ENCODE peak calls at places on chromosomes 6 and 20, in four cellular contexts. M is left lung, T is PC-3, F is HCT116. I is an unnamed sample. For H3K4me1, the result is how much of the 10 kb centered on the place peaks cover.

GRCh38 chr20:45406260-45407066 is 1.6 kb upstream of the DBNDD2 start:
- DNase-seq in F (no peak), T (peak), M (peak), I (peak)

GRCh38 chr6:40668203-40668602 is 81.0 kb upstream of the LRFN2 start:
- DNase-seq in T (no peak), M (no peak), F (no peak), I (no peak)

GRCh38 chr20:54502179-54502578 is 26.8 kb downstream of the DOK5 start:
- DNase-seq in F (no peak), T (peak), M (no peak), I (no peak)

GRCh38 chr6:134880487-134881190 is 69.3 kb downstream of the ALDH8A1 start:
- DNase-seq in F (no peak), M (no peak), T (peak), I (no peak)

GRCh38 chr6:47520282-47520681 is 42.7 kb downstream of the CD2AP start:
- DNase-seq in T (no peak), M (no peak), F (no peak), I (no peak)

GRCh38 chr20:39069976-39070375 is 107.8 kb downstream of the DHX35 start:
- DNase-seq in T (no peak), M (no peak), F (no peak), I (no peak)

GRCh38 chr20:41632896-41633295 is 14.7 kb upstream of the CHD6 start:
- DNase-seq in T (no peak), F (no peak), M (no peak), I (no peak)

GRCh38 chr6:10882654-10883053 is 813 bp upstream of the GCM2 start:
- DNase-seq in T (no peak), F (no peak), M (no peak), I (no peak)

GRCh38 chr6:6856538-6857523 is 250.9 kb upstream of the RREB1 start:
- DNase-seq in M (peak), F (no peak), T (peak), I (peak)

GRCh38 chr6:30719356-30719755 is 796 bp upstream of the TUBB start:
- DNase-seq in M (no peak), T (no peak), F (no peak), I (no peak)

GRCh38 chr6:105484238-105485161 is 81.6 kb upstream of the PREP start:
- DNase-seq in F (peak), M (no peak), T (peak), I (no peak)

GRCh38 chr6:81929828-81930227 is 177.3 kb upstream of the TENT5A start:
- DNase-seq in F (no peak), M (no peak), T (no peak), I (no peak)

GRCh38 chr20:3209946-3210317 is 634 bp downstream of the ITPA start:
- DNase-seq in T (no peak), M (no peak), F (no peak), I (no peak)

GRCh38 chr20:3204124-3204794 is at the start of gene DDRGK1:
- DNase-seq in F (peak), T (peak), M (peak), I (peak)

GRCh38 chr20:3210346-3210745 is 1.0 kb downstream of the ITPA start:
- DNase-seq in M (no peak), F (no peak), T (no peak), I (no peak)

GRCh38 chr20:3213226-3213625 is 3.9 kb downstream of the ITPA start:
- DNase-seq in F (no peak), M (no peak), T (no peak), I (no peak)

DNA sequence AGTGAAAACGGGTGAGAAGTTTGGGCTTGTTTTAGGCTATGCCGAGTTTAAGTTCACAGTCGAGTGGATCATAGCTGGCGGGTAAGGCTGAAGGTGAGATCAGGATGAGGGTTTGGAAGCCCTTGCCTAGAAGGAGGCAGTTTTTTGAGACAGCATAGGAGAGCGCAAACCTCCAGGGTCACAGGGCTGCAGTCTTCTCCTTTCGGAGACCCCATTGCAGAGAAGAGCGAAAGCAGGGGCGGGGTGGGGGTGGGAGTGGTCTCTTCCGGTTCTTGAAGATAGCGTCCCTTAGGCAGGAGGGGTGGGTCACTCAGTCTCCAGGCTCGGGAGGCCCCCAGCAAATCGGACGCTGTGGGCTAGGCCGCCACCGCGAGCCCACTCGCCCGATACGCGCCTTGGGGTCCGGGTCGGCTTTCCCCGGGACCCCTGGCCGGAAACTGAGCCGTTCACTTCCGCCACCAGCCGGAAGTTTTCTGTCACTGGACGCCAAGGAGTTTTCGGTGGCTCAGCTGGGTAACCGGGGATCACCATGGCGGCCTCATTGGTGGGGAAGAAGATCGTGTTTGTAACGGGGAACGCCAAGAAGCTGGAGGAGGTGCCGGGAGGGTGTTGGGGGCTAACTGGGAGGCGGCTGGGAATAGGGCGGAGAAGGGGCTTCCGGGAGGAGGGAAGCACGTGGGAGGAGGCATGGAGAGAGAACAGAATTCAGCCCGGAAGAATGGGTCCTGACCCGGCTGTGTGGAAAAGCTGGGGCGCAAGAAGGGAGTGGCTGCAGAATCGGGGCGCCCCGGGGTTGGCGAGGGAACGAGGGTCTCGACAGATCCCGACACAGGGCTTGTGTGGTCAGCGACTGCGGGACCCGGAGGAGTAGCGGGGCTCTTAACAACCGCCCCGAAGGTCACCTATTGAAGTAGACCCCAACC is at the start of gene ITPA:
- DNase-seq in M (no peak), F (no peak), T (peak), I (peak)
- TF ChIP-seq CTCF in M (no peak), F (no peak), T (no peak), I (no peak)

DNA sequence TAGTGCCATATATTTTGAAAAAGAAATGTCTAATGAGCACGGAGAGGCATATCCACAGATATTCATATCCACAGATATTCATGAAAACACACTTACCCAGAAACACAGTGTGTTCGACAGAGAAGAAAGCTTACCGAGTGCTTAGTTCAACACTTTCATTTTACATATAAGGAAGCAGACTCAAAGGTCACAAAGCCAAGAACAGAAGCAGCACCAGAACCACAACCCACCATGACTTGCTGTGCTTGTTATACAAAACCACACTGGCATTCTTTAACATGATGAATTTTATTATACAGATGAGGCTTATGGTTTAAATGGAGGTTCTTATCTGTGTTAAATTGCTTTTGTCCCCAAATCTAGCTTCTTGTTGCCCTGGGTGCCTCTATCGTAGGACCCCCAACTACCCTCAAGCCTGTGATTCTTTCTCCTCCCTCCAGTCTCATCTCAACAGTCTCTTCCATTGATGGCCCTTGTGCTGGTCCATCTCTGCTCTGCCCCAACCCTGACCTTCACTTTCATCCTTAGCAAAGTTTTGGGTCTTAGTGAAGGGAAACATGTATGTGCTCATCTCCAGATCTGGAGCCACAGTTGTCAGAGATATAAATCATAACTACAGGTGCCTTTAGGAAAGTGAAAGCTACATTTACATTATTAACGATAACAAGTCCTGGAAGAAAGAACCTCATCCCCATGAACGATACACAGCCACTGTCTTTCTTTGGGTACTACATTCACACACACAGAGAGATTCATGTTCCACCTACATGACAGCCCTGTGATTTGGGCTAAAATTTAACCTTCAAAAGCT is 40.0 kb downstream of the SF3B5 start:
- DNase-seq in T (no peak), M (no peak), F (no peak), I (peak)
- H3K4me3 ChIP-seq in T (no peak), M (no peak), F (no peak), I (peak)

GRCh38 chr20:14712302-14712739 is 374.9 kb upstream of the FLRT3 start:
- DNase-seq in F (no peak), M (no peak), T (peak), I (no peak)
- H3K4me1 ChIP-seq in F (under half), M (under half), T (half or more), I (under half)

DNA sequence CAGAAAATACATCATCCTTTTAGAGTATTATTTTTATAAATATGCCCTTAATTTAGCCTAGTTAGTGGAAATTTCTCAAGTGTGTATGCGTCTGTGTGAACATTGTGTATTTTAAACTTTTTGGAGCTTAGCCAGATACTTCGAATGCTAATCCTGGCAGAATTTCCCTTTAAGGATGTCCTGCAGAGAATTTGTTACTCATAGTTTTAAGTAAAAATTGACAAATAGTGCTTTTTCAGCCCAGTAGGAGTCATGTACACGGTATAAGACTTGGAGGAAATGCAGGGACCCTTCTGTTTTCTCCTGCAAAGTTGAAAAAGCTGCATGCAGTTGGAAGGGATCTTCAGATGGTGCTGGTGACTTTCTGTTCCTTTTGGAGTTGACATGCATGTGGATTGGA is at the start of gene FHL5:
- DNase-seq in M (no peak), T (no peak), F (no peak), I (no peak)
- TF ChIP-seq CTCF in M (no peak), T (no peak), F (no peak), I (no peak)

GRCh38 chr6:28985396-28986164 is 19.5 kb downstream of the ZNF311 start:
- DNase-seq in T (peak), M (peak), F (peak), I (no peak)
- H3K4me3 ChIP-seq in T (peak), M (peak), F (peak), I (no peak)

GRCh38 chr6:24902782-24903181 is 33.0 kb downstream of the RIPOR2 start:
- DNase-seq in F (peak), M (no peak), T (peak), I (no peak)
- H3K4me1 ChIP-seq in F (under half), M (under half), T (under half), I (half or more)

DNA sequence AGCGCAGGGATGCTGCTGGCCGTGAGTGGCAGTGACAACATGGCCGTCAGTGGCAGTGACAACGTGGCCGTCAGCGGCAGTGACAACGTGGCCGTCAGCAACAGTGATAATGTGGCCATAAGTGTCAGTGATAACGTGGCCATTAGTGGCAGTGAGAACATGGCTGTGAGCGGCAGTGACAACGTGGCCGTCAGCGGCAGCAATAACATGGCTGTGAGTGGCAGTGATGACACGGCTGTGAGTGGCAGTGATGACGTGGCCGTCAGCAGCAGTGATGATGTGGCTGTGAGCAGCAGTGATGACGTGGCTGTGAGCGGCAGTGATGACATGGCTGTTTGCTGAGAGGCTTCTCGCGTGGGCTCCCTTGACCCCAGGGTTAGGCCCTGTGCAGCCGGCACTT is 169.8 kb downstream of the ERMARD start:
- DNase-seq in M (peak), T (no peak), F (no peak), I (no peak)
- TF ChIP-seq CTCF in M (no peak), T (no peak), F (no peak), I (no peak)

DNA sequence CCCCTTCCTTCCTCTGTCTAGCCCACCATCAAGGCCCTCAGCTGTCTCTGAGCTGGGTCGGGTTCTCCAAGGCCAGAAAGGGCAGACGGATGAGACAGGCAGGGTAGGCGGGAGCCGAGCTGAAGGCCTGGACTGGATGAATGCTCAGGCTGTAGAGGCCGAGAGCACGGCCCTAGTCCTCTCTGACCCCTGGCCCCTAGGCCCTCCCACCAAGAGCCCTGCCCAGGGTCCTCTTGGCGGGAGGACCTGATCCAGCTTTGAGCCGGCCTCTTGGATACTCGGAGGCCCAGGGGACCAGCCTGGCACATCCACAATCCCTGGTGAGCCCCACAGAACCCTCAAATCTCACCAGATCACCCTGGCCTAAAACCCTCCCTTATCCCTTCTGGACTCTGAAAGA is 8.2 kb downstream of the ADISSP start:
- DNase-seq in F (no peak), T (no peak), M (no peak), I (no peak)
- H3K4me3 ChIP-seq in F (no peak), T (no peak), M (no peak), I (no peak)

DNA sequence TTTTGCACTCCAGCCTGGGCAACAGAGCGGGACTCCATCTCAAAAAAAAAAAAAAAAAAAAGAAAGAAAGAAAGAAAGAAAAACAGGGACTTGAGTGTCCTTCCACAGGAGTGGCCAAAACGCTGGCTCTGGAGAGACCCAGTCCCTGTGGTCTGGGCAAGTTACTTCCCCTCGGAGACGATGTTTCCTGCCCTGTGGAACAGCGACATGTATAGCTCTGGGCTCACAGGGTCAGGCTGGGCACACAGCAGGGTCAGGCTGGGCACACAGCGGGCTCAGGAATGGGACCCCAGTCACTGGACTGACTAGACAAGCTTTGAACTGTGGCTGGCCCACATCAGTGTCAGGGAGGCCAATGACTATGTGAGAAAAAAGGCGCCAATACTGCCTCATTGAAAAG is 110.7 kb downstream of the ASXL1 start:
- DNase-seq in F (no peak), T (no peak), M (peak), I (no peak)
- H3K4me1 ChIP-seq in F (under half), T (under half), M (half or more), I (under half)

I was measured in CD8-positive, alpha-beta T cell.